ENCODE peak calls at places on chromosomes 11 and 22, in seven cellular contexts. J, A, K, H, P, C and L are unnamed samples.

GRCh38 chr11:86183694-86184093 is 60.9 kb upstream of the EED start:
- DNase-seq in H (no peak), P (no peak), A (no peak), C (no peak), K (peak; percentile 76), J (no peak), L (no peak)

GRCh38 chr22:22148905-22149304 is 95.7 kb upstream of the VPREB1 start:
- DNase-seq in H (no peak), A (no peak), P (no peak), K (no peak), J (no peak), C (no peak), L (no peak)

GRCh38 chr11:46291441-46292143 is 14.1 kb downstream of the CREB3L1 start:
- DNase-seq in P (no peak), A (peak; percentile 70), C (no peak), H (no peak), K (peak; percentile 86), J (no peak), L (no peak)

GRCh38 chr22:50061141-50061823 is 3.2 kb upstream of the TTLL8 start:
- DNase-seq in C (no peak), K (no peak), H (no peak), P (no peak), J (no peak), A (no peak), L (no peak)

GRCh38 chr11:27460571-27460970 is 12.0 kb downstream of the LGR4 start:
- DNase-seq in C (no peak), K (no peak), H (no peak), P (no peak), A (no peak), J (no peak), L (no peak)

GRCh38 chr11:9859491-9860305 is 195.8 kb downstream of the SWAP70 start:
- DNase-seq in P (no peak), H (no peak), J (no peak), A (no peak), K (peak; percentile 62), C (no peak), L (no peak)

GRCh38 chr11:119337581-119338317 is 2.9 kb downstream of the C1QTNF5 start:
- DNase-seq in C (no peak), K (peak; percentile 90), J (no peak), A (no peak), P (no peak), H (no peak), L (no peak)

GRCh38 chr11:12058425-12059115 is 50.1 kb upstream of the DKK3 start:
- DNase-seq in H (no peak), K (no peak), J (no peak), P (no peak), C (no peak), A (no peak), L (no peak)

GRCh38 chr11:27770576-27770975 is 70.3 kb upstream of the BDNF start:
- DNase-seq in P (no peak), J (no peak), K (no peak), C (no peak), H (no peak), A (no peak), L (no peak)

GRCh38 chr11:72394456-72394855 is 39.9 kb downstream of the CLPB start:
- DNase-seq in H (no peak), K (no peak), P (no peak), C (no peak), A (no peak), J (no peak), L (no peak)

GRCh38 chr11:79423736-79424135 is 17.1 kb downstream of the TENM4 start:
- DNase-seq in P (no peak), J (no peak), A (no peak), K (no peak), H (no peak), C (no peak), L (no peak)

GRCh38 chr11:65434057-65434666 is 11.6 kb downstream of the NEAT1 start:
- DNase-seq in H (no peak), J (no peak), K (peak; percentile 34), A (no peak), C (no peak), P (no peak), L (peak; percentile 27)

GRCh38 chr11:116576523-116576922 is 196.3 kb downstream of the BUD13 start:
- DNase-seq in K (no peak), A (no peak), H (no peak), P (no peak), J (no peak), C (no peak), L (no peak)

GRCh38 chr22:19874307-19875060 is 19.8 kb upstream of the GNB1L start:
- DNase-seq in A (peak; percentile 47), J (peak; percentile 7), K (no peak), P (peak; percentile 20), H (peak; percentile 60), C (no peak), L (peak; percentile 86)

GRCh38 chr11:113148652-113149051 is 165.7 kb upstream of the TTC12 start:
- DNase-seq in C (no peak), P (no peak), H (no peak), J (no peak), K (no peak), A (no peak), L (no peak)

GRCh38 chr22:39622881-39623367 is 52.4 kb downstream of the CACNA1I start:
- DNase-seq in C (peak; percentile 5), A (peak; percentile 86), K (peak; percentile 9), J (peak; percentile 29), P (peak; percentile 39), H (peak; percentile 70), L (peak; percentile 40)

GRCh38 chr22:44360686-44361381 is 48.1 kb upstream of the SHISAL1 start:
- DNase-seq in J (no peak), P (no peak), A (peak; percentile 60), C (peak; percentile 85), K (peak; percentile 80), H (no peak), L (peak; percentile 50)

GRCh38 chr22:33787645-33788456 is 132.4 kb downstream of the LARGE1 start:
- DNase-seq in H (no peak), C (no peak), J (no peak), K (peak; percentile 6), P (no peak), A (no peak), L (no peak)

GRCh38 chr11:75465701-75466531 is 32.9 kb upstream of the KLHL35 start:
- DNase-seq in C (no peak), A (peak; percentile 36), P (no peak), J (no peak), K (peak; percentile 52), H (no peak), L (no peak)

GRCh38 chr11:15826826-15827225 is 529.5 kb downstream of the SOX6 start:
- DNase-seq in C (no peak), K (no peak), A (peak; percentile 64), J (no peak), H (peak; percentile 59), P (peak; percentile 43), L (peak; percentile 32)

GRCh38 chr11:93059074-93059957 is 89.9 kb downstream of the MTNR1B start:
- DNase-seq in P (no peak), J (no peak), H (no peak), A (no peak), K (peak; percentile 90), C (no peak), L (no peak)

GRCh38 chr11:70544774-70545625 is 146.7 kb downstream of the CTTN start:
- DNase-seq in H (no peak), K (peak; percentile 23), J (no peak), P (no peak), C (no peak), A (peak; percentile 29), L (no peak)

GRCh38 chr11:130217133-130217631 is 57.6 kb downstream of the ST14 start:
- DNase-seq in H (no peak), A (no peak), C (no peak), J (no peak), K (no peak), P (no peak), L (peak; percentile 26)

GRCh38 chr11:9787981-9788521 is 124.2 kb downstream of the SWAP70 start:
- DNase-seq in H (no peak), A (peak; percentile 74), K (peak; percentile 95), C (no peak), J (peak; percentile 24), P (no peak), L (no peak)

GRCh38 chr22:35842954-35843353 is 125.3 kb downstream of the APOL5 start:
- DNase-seq in A (no peak), C (no peak), J (no peak), P (no peak), K (peak; percentile 36), H (peak; percentile 42), L (peak; percentile 34)
- H3K27ac ChIP-seq in A (peak overlapping the region; percentile 85), C (no peak overlapping the region), J (no peak overlapping the region), P (no peak overlapping the region), K (no peak overlapping the region), H (no peak overlapping the region), L (peak overlapping the region; percentile 33)

GRCh38 chr11:1727861-1728260 is 22.5 kb downstream of the IFITM10 start:
- DNase-seq in H (no peak), C (no peak), J (no peak), P (no peak), K (no peak), A (no peak), L (no peak)
- H3K27me3 ChIP-seq in H (no peaks in the 10 kb centered on the region), C (peaks cover 37% of the 10 kb centered on the region), J (no peaks in the 10 kb centered on the region), P (peaks cover 5% of the 10 kb centered on the region), K (peaks cover 50% of the 10 kb centered on the region), A (peaks cover 32% of the 10 kb centered on the region), L (no peaks in the 10 kb centered on the region)

DNA sequence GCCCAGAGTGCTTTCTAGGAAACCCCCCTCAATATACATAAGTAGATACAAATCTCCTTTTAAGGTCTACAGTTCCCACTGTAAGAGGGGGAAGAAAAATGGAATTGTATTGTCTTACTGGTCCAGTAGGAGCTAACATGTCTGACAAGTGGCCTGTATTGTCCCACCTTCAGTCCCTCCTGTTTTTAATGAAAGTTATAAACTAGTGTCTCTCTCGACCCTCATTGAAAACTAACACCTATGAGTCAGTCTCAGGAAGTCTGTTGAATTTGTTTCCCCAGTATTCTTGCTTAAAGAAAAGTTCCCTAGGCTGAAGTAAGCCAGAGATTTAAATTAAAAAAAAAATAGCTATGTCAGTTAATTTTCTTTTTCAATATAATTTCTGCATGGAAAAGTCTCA is 69.3 kb downstream of the TTC17 start:
- DNase-seq in K (peak; percentile 2), A (no peak), C (no peak), P (no peak), J (no peak), H (no peak), L (no peak)
- H3K4me3 ChIP-seq in K (no peak overlapping the region), A (no peak overlapping the region), C (no peak overlapping the region), P (no peak overlapping the region), J (no peak overlapping the region), H (no peak overlapping the region), L (no peak overlapping the region)

DNA sequence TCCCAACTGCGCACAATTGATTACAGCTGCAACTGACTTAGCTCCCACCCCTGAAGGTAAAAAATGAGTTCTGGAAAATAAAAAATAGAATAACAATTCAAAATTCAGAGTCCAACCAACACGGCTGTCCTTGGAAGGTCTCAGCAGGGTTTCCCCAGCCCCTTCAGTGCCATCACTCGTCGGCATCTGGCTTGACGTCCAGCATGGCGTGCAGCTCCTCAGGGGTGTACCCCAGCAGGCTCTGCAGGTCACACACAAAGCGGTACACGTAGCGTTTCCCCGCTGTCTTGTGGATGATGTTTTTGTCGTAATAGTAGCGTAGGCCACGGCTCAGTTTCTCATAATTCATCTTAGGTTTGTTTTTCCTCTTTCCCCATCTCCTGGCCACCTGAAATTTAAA is 125.2 kb downstream of the ETS1 start:
- DNase-seq in J (no peak), H (no peak), P (no peak), K (no peak), A (no peak), C (no peak), L (no peak)
- H3K27ac ChIP-seq in J (no peak overlapping the region), H (no peak overlapping the region), P (no peak overlapping the region), K (no peak overlapping the region), A (no peak overlapping the region), C (no peak overlapping the region), L (no peak overlapping the region)

GRCh38 chr11:20597924-20598484 is 1.4 kb upstream of the SLC6A5 start:
- DNase-seq in A (no peak), H (no peak), J (no peak), P (no peak), K (no peak), C (no peak), L (no peak)
- H3K27me3 ChIP-seq in A (peaks cover 98% of the 10 kb centered on the region), H (peaks cover 72% of the 10 kb centered on the region), J (no peaks in the 10 kb centered on the region), P (peaks cover 93% of the 10 kb centered on the region), K (peaks cover 64% of the 10 kb centered on the region), C (peaks cover 83% of the 10 kb centered on the region), L (peaks cover 44% of the 10 kb centered on the region)